ENCODE peak calls at places on chromosomes 1 and 21, in nine cellular contexts. One of them, this sample, is unnamed.

GRCh38 chr1:223142795-223143759 is at the start of gene TLR5:
- DNase-seq in progenitor cell of endocrine pancreas: peak
- DNase-seq in AG09309: no peak
- DNase-seq in cardiac muscle cell: peak
- DNase-seq in fibroblast of mammary gland: peak
- DNase-seq in endothelial cell: peak
- DNase-seq in nephron progenitor cell: peak
- DNase-seq in AG10803: peak
- DNase-seq in A549: peak
- DNase-seq in this sample: peak

GRCh38 chr1:147264158-147264768 is 21.8 kb downstream of the CHD1L start:
- DNase-seq in progenitor cell of endocrine pancreas: no peak
- DNase-seq in AG09309: no peak
- DNase-seq in cardiac muscle cell: peak
- DNase-seq in fibroblast of mammary gland: peak
- DNase-seq in endothelial cell: no peak
- DNase-seq in nephron progenitor cell: no peak
- DNase-seq in AG10803: peak
- DNase-seq in A549: no peak
- DNase-seq in this sample: no peak

GRCh38 chr1:52460686-52461085 is 56.3 kb downstream of the PRPF38A start:
- DNase-seq in progenitor cell of endocrine pancreas: no peak
- DNase-seq in AG09309: peak
- DNase-seq in cardiac muscle cell: peak
- DNase-seq in fibroblast of mammary gland: no peak
- DNase-seq in endothelial cell: no peak
- DNase-seq in nephron progenitor cell: no peak
- DNase-seq in AG10803: peak
- DNase-seq in A549: no peak
- DNase-seq in this sample: no peak

GRCh38 chr21:20882462-20883415 is 115.5 kb upstream of the NCAM2 start:
- DNase-seq in progenitor cell of endocrine pancreas: peak
- DNase-seq in AG09309: no peak
- DNase-seq in cardiac muscle cell: peak
- DNase-seq in fibroblast of mammary gland: peak
- DNase-seq in endothelial cell: peak
- DNase-seq in nephron progenitor cell: peak
- DNase-seq in AG10803: no peak
- DNase-seq in A549: no peak
- DNase-seq in this sample: no peak

GRCh38 chr1:236338096-236338495 is 56.0 kb upstream of the EDARADD start:
- DNase-seq in progenitor cell of endocrine pancreas: no peak
- DNase-seq in AG09309: peak
- DNase-seq in cardiac muscle cell: peak
- DNase-seq in fibroblast of mammary gland: peak
- DNase-seq in endothelial cell: no peak
- DNase-seq in nephron progenitor cell: no peak
- DNase-seq in AG10803: peak
- DNase-seq in A549: no peak
- DNase-seq in this sample: no peak

GRCh38 chr1:2966940-2967725 is 54.1 kb upstream of the ACTRT2 start:
- DNase-seq in progenitor cell of endocrine pancreas: no peak
- DNase-seq in AG09309: no peak
- DNase-seq in cardiac muscle cell: no peak
- DNase-seq in fibroblast of mammary gland: no peak
- DNase-seq in endothelial cell: no peak
- DNase-seq in nephron progenitor cell: no peak
- DNase-seq in AG10803: no peak
- DNase-seq in A549: no peak
- DNase-seq in this sample: no peak

GRCh38 chr21:37365657-37366487 is 701 bp upstream of the DYRK1A start:
- DNase-seq in progenitor cell of endocrine pancreas: peak
- DNase-seq in AG09309: no peak
- DNase-seq in cardiac muscle cell: peak
- DNase-seq in fibroblast of mammary gland: peak
- DNase-seq in endothelial cell: peak
- DNase-seq in nephron progenitor cell: peak
- DNase-seq in AG10803: peak
- DNase-seq in A549: peak
- DNase-seq in this sample: no peak

GRCh38 chr1:7089485-7089884 is 304.2 kb downstream of the CAMTA1 start:
- DNase-seq in progenitor cell of endocrine pancreas: no peak
- DNase-seq in AG09309: no peak
- DNase-seq in cardiac muscle cell: no peak
- DNase-seq in fibroblast of mammary gland: no peak
- DNase-seq in endothelial cell: no peak
- DNase-seq in nephron progenitor cell: no peak
- DNase-seq in AG10803: no peak
- DNase-seq in A549: no peak
- DNase-seq in this sample: no peak

GRCh38 chr1:89723863-89724262 is 90.9 kb downstream of the LRRC8C start:
- DNase-seq in progenitor cell of endocrine pancreas: no peak
- DNase-seq in AG09309: no peak
- DNase-seq in cardiac muscle cell: peak
- DNase-seq in fibroblast of mammary gland: peak
- DNase-seq in endothelial cell: no peak
- DNase-seq in nephron progenitor cell: no peak
- DNase-seq in AG10803: peak
- DNase-seq in A549: no peak
- DNase-seq in this sample: no peak

GRCh38 chr1:56452027-56453011 is 127.0 kb downstream of the PLPP3 start:
- DNase-seq in progenitor cell of endocrine pancreas: no peak
- DNase-seq in AG09309: no peak
- DNase-seq in cardiac muscle cell: no peak
- DNase-seq in fibroblast of mammary gland: peak
- DNase-seq in endothelial cell: no peak
- DNase-seq in nephron progenitor cell: no peak
- DNase-seq in AG10803: peak
- DNase-seq in A549: no peak
- DNase-seq in this sample: no peak

GRCh38 chr1:29682918-29683314 is 446.6 kb downstream of the PTPRU start:
- DNase-seq in progenitor cell of endocrine pancreas: no peak
- DNase-seq in AG09309: no peak
- DNase-seq in cardiac muscle cell: peak
- DNase-seq in fibroblast of mammary gland: no peak
- DNase-seq in endothelial cell: no peak
- DNase-seq in nephron progenitor cell: no peak
- DNase-seq in AG10803: peak
- DNase-seq in A549: no peak
- DNase-seq in this sample: no peak

GRCh38 chr1:160112370-160112769 is 3.2 kb upstream of the ATP1A2 start:
- DNase-seq in progenitor cell of endocrine pancreas: no peak
- DNase-seq in AG09309: no peak
- DNase-seq in cardiac muscle cell: no peak
- DNase-seq in fibroblast of mammary gland: peak
- DNase-seq in endothelial cell: no peak
- DNase-seq in nephron progenitor cell: no peak
- DNase-seq in AG10803: peak
- DNase-seq in A549: no peak
- DNase-seq in this sample: no peak

GRCh38 chr1:21280482-21280881 is 9.8 kb downstream of the ECE1 start:
- DNase-seq in progenitor cell of endocrine pancreas: no peak
- DNase-seq in AG09309: no peak
- DNase-seq in cardiac muscle cell: no peak
- DNase-seq in fibroblast of mammary gland: no peak
- DNase-seq in endothelial cell: no peak
- DNase-seq in nephron progenitor cell: no peak
- DNase-seq in AG10803: no peak
- DNase-seq in A549: no peak
- DNase-seq in this sample: no peak

GRCh38 chr1:94209425-94209824 is 28.0 kb downstream of the ARHGAP29 start:
- DNase-seq in progenitor cell of endocrine pancreas: no peak
- DNase-seq in AG09309: peak
- DNase-seq in cardiac muscle cell: peak
- DNase-seq in fibroblast of mammary gland: peak
- DNase-seq in endothelial cell: no peak
- DNase-seq in nephron progenitor cell: no peak
- DNase-seq in AG10803: peak
- DNase-seq in A549: no peak
- DNase-seq in this sample: no peak

GRCh38 chr1:206002160-206002559 is 1.0 kb downstream of the RAB7B start:
- DNase-seq in progenitor cell of endocrine pancreas: no peak
- DNase-seq in AG09309: no peak
- DNase-seq in cardiac muscle cell: no peak
- DNase-seq in fibroblast of mammary gland: no peak
- DNase-seq in endothelial cell: no peak
- DNase-seq in nephron progenitor cell: no peak
- DNase-seq in AG10803: no peak
- DNase-seq in A549: no peak
- DNase-seq in this sample: no peak

GRCh38 chr1:183279835-183280234 is 93.8 kb downstream of the LAMC2 start:
- DNase-seq in progenitor cell of endocrine pancreas: no peak
- DNase-seq in AG09309: peak
- DNase-seq in cardiac muscle cell: peak
- DNase-seq in fibroblast of mammary gland: peak
- DNase-seq in endothelial cell: no peak
- DNase-seq in nephron progenitor cell: no peak
- DNase-seq in AG10803: peak
- DNase-seq in A549: no peak
- DNase-seq in this sample: peak

GRCh38 chr1:79679916-79680315 is 673.4 kb upstream of the ADGRL4 start:
- DNase-seq in progenitor cell of endocrine pancreas: no peak
- DNase-seq in AG09309: no peak
- DNase-seq in cardiac muscle cell: no peak
- DNase-seq in fibroblast of mammary gland: no peak
- DNase-seq in endothelial cell: no peak
- DNase-seq in nephron progenitor cell: no peak
- DNase-seq in AG10803: no peak
- DNase-seq in A549: no peak
- DNase-seq in this sample: no peak

GRCh38 chr1:33957854-33958253 is 94.0 kb downstream of the HMGB4 start:
- DNase-seq in progenitor cell of endocrine pancreas: no peak
- DNase-seq in AG09309: no peak
- DNase-seq in cardiac muscle cell: no peak
- DNase-seq in fibroblast of mammary gland: no peak
- DNase-seq in endothelial cell: no peak
- DNase-seq in nephron progenitor cell: no peak
- DNase-seq in AG10803: no peak
- DNase-seq in A549: no peak
- DNase-seq in this sample: no peak

DNA sequence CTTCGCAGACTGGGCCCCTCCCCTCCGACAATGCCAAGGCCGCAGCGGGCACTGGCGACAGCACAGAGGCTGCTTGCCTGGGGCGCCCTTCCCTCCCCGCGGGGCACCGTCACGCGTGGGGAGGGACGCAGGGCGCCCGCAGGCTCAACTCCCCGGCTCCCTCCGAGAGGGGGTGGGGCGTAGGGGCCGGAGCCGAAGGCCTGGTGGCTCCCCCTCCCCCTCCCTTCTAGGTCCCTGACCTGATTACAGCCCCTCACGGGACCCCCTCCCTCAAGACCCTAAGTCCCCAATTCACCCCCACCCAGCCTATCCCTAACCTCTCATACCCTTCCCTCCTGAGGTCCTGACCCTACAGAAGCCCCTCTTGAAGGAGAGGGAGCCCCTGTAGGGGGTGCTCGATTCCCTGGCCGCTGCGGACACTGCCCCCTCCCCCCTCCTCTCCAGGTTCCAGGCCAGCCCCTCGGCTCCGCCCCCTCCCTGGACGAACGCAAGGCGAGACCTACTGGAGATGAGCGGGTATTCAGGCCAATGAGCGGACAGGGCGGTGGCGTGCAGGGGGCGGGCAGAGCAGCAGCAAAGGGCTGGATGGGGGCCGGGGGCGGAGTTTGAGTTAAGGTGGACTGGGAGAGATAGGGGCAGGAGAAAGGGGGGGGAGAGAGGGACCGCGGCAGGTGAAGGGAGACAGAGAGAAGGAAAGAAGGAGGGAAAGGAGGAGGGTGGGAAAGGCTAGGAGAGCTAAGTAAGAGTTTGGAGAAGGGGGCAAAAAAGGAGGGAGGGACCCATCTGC is 721 bp upstream of the ZBTB7B start:
- DNase-seq in progenitor cell of endocrine pancreas: peak
- DNase-seq in AG09309: peak
- DNase-seq in cardiac muscle cell: peak
- DNase-seq in fibroblast of mammary gland: peak
- DNase-seq in endothelial cell: peak
- DNase-seq in nephron progenitor cell: peak
- DNase-seq in AG10803: peak
- DNase-seq in A549: peak
- DNase-seq in this sample: peak
- TF ChIP-seq CTCF in progenitor cell of endocrine pancreas: peak
- TF ChIP-seq CTCF in AG09309: peak
- TF ChIP-seq CTCF in cardiac muscle cell: peak
- TF ChIP-seq CTCF in fibroblast of mammary gland: peak
- TF ChIP-seq CTCF in endothelial cell: no peak
- TF ChIP-seq CTCF in nephron progenitor cell: no peak
- TF ChIP-seq CTCF in AG10803: peak
- TF ChIP-seq CTCF in A549: peak
- TF ChIP-seq CTCF in this sample: no peak

GRCh38 chr1:31795801-31796621 is 19.8 kb downstream of the SPOCD1 start:
- DNase-seq in progenitor cell of endocrine pancreas: no peak
- DNase-seq in AG09309: no peak
- DNase-seq in cardiac muscle cell: peak
- DNase-seq in fibroblast of mammary gland: peak
- DNase-seq in endothelial cell: no peak
- DNase-seq in nephron progenitor cell: no peak
- DNase-seq in AG10803: peak
- DNase-seq in A549: no peak
- DNase-seq in this sample: peak
- TF ChIP-seq CTCF in progenitor cell of endocrine pancreas: no peak
- TF ChIP-seq CTCF in AG09309: peak
- TF ChIP-seq CTCF in cardiac muscle cell: no peak
- TF ChIP-seq CTCF in fibroblast of mammary gland: no peak
- TF ChIP-seq CTCF in endothelial cell: no peak
- TF ChIP-seq CTCF in nephron progenitor cell: no peak
- TF ChIP-seq CTCF in AG10803: peak
- TF ChIP-seq CTCF in A549: no peak
- TF ChIP-seq CTCF in this sample: no peak

GRCh38 chr1:13714851-13715250 is 14.9 kb downstream of the PRDM2 start:
- DNase-seq in progenitor cell of endocrine pancreas: no peak
- DNase-seq in AG09309: no peak
- DNase-seq in cardiac muscle cell: no peak
- DNase-seq in fibroblast of mammary gland: peak
- DNase-seq in endothelial cell: no peak
- DNase-seq in nephron progenitor cell: no peak
- DNase-seq in AG10803: peak
- DNase-seq in A549: no peak
- DNase-seq in this sample: no peak
- TF ChIP-seq CTCF in progenitor cell of endocrine pancreas: peak
- TF ChIP-seq CTCF in AG09309: no peak
- TF ChIP-seq CTCF in cardiac muscle cell: peak
- TF ChIP-seq CTCF in fibroblast of mammary gland: peak
- TF ChIP-seq CTCF in endothelial cell: peak
- TF ChIP-seq CTCF in nephron progenitor cell: no peak
- TF ChIP-seq CTCF in AG10803: peak
- TF ChIP-seq CTCF in A549: no peak
- TF ChIP-seq CTCF in this sample: no peak

DNA sequence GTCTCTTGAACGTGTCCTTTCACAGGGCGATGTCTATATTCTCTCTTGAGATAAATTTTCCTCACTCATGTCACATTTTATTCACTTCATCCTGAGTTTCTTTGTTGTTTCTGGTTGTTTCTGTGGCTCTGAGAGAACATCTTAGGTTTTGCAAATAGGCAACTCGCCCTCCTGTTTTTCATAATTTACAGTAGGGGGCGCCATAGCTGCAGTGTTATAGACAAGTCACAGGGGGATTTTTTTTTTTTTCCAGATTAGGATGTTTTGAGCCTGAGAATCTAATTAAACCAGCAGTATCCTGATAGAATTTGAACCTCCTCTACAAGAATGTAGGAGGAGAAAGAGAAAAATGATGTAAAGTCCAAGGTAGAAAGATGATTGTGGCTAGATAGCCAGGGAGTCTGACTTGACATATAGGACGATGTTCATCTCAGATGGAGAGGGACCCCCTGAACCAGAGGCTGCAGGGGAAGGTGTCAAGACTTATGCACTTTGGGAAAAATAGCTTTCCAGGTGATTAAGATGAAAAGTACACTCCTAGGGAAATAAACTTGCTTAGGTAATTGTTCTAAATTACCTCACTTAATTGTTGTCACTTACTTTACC is 76.3 kb downstream of the ZP4 start:
- DNase-seq in progenitor cell of endocrine pancreas: no peak
- DNase-seq in AG09309: no peak
- DNase-seq in cardiac muscle cell: peak
- DNase-seq in fibroblast of mammary gland: peak
- DNase-seq in endothelial cell: no peak
- DNase-seq in nephron progenitor cell: no peak
- DNase-seq in AG10803: no peak
- DNase-seq in A549: no peak
- DNase-seq in this sample: no peak
- TF ChIP-seq CTCF in progenitor cell of endocrine pancreas: peak
- TF ChIP-seq CTCF in AG09309: peak
- TF ChIP-seq CTCF in cardiac muscle cell: peak
- TF ChIP-seq CTCF in fibroblast of mammary gland: peak
- TF ChIP-seq CTCF in endothelial cell: peak
- TF ChIP-seq CTCF in nephron progenitor cell: peak
- TF ChIP-seq CTCF in AG10803: peak
- TF ChIP-seq CTCF in A549: peak
- TF ChIP-seq CTCF in this sample: no peak

This sample was measured in omental fat pad.